ENCODE peak calls at places on chromosomes 12 and 14, in nine cellular contexts. U, P, H, Z, O, N, G, L and M are unnamed samples.
A peak's percentile ranks its signal among the peaks of the same experiment; 100 is the strongest.

GRCh38 chr12:27244680-27245005 is 557 bp downstream of the STK38L start:
- DNase-seq in N (no peak), U (no peak), H (no peak), P (no peak), Z (no peak), G (no peak), L (no peak), O (no peak), M (no peak)

GRCh38 chr12:19561411-19561961 is 122.2 kb downstream of the AEBP2 start:
- DNase-seq in L (no peak), H (no peak), P (no peak), U (no peak), Z (no peak), G (no peak), O (no peak), N (no peak), M (no peak)

GRCh38 chr12:67714648-67715047 is 66.1 kb downstream of the DYRK2 start:
- DNase-seq in Z (no peak), N (no peak), U (no peak), P (peak; percentile 36), L (no peak), G (no peak), O (no peak), H (no peak), M (no peak)

GRCh38 chr14:102007916-102008418 is 43.6 kb downstream of the DYNC1H1 start:
- DNase-seq in L (no peak), O (no peak), P (no peak), H (no peak), N (no peak), U (no peak), Z (no peak), G (no peak), M (no peak)

GRCh38 chr12:91058821-91059220 is 997 bp upstream of the KERA start:
- DNase-seq in N (no peak), Z (no peak), L (no peak), U (no peak), G (no peak), P (no peak), H (no peak), O (no peak), M (no peak)

GRCh38 chr12:105831372-105831771 is 307.4 kb downstream of the NUAK1 start:
- DNase-seq in G (no peak), Z (no peak), L (no peak), U (no peak), P (no peak), H (no peak), O (no peak), N (no peak), M (no peak)

GRCh38 chr14:80946187-80946586 is 4.6 kb upstream of the CEP128 start:
- DNase-seq in Z (no peak), L (no peak), N (no peak), U (no peak), G (no peak), H (no peak), P (no peak), O (no peak), M (no peak)

GRCh38 chr14:51479584-51480305 is 172.0 kb upstream of the FRMD6 start:
- DNase-seq in L (no peak), H (no peak), O (no peak), G (no peak), U (peak; percentile 61), N (no peak), Z (peak; percentile 33), P (no peak), M (no peak)

GRCh38 chr14:63893701-63894458 is 41.1 kb downstream of the SYNE2 start:
- DNase-seq in H (no peak), Z (peak; percentile 93), P (peak; percentile 27), G (no peak), O (no peak), L (no peak), U (peak; percentile 93), N (no peak), M (no peak)

GRCh38 chr14:36442824-36443241 is 77.2 kb downstream of the NKX2-1 start:
- DNase-seq in N (no peak), G (no peak), H (no peak), L (no peak), P (no peak), O (no peak), Z (no peak), U (no peak), M (no peak)

GRCh38 chr14:35384386-35385041 is 20.0 kb downstream of the NFKBIA start:
- DNase-seq in Z (peak; percentile 78), G (no peak), L (no peak), N (no peak), H (no peak), O (no peak), U (peak; percentile 96), P (peak; percentile 86), M (no peak)

GRCh38 chr12:90043264-90043663 is 334.6 kb upstream of the ATP2B1 start:
- DNase-seq in P (no peak), H (no peak), G (no peak), L (no peak), O (no peak), Z (no peak), U (peak; percentile 34), N (no peak), M (no peak)

GRCh38 chr12:105522166-105522825 is 191.8 kb downstream of the C12orf75 start:
- DNase-seq in P (peak; percentile 12), U (no peak), G (no peak), L (no peak), Z (no peak), O (no peak), N (no peak), H (no peak), M (no peak)

GRCh38 chr12:57215065-57215464 is 1.5 kb upstream of the NXPH4 start:
- DNase-seq in N (no peak), P (no peak), Z (no peak), L (no peak), O (no peak), G (no peak), H (no peak), U (no peak), M (no peak)

GRCh38 chr12:78240827-78241226 is 410.1 kb downstream of the NAV3 start:
- DNase-seq in P (no peak), Z (no peak), U (no peak), H (no peak), O (no peak), L (no peak), G (no peak), N (no peak), M (no peak)

GRCh38 chr14:92437729-92438280 is 75.8 kb upstream of the RIN3 start:
- DNase-seq in Z (no peak), L (no peak), O (no peak), U (no peak), H (no peak), G (no peak), P (no peak), N (no peak), M (no peak)

GRCh38 chr14:65286443-65286842 is 126.1 kb upstream of the FUT8 start:
- DNase-seq in G (peak; percentile 32), Z (no peak), U (no peak), O (no peak), L (no peak), P (peak; percentile 33), H (no peak), N (peak; percentile 46), M (no peak)

GRCh38 chr12:58847876-58848600 is 72.3 kb downstream of the LRIG3 start:
- DNase-seq in L (no peak), N (no peak), O (no peak), P (no peak), G (no peak), Z (no peak), U (no peak), H (no peak), M (no peak)

GRCh38 chr12:19457561-19457960 is 18.3 kb downstream of the AEBP2 start:
- DNase-seq in Z (no peak), H (no peak), P (no peak), O (no peak), L (no peak), G (no peak), U (no peak), N (no peak), M (no peak)

GRCh38 chr14:93112891-93113677 is 2.6 kb downstream of the ITPK1 start:
- DNase-seq in N (peak; percentile 82), Z (peak; percentile 81), P (peak; percentile 81), U (peak; percentile 56), O (peak; percentile 69), G (peak; percentile 72), H (peak; percentile 69), L (peak; percentile 43), M (peak; percentile 48)